ENCODE peak calls at places on chromosomes 4 and X, in five cellular contexts. H is HEK293T; X is activated CD4-positive, alpha-beta T cell treated with anti-CD3 and anti-CD28 coated beads for 24 hours; P is fibroblast of pulmonary artery; E is cardiac septum. W is an unnamed sample.

GRCh38 chr4:5895287-5895686 is 2.4 kb upstream of the CRMP1 start:
- DNase-seq in H (no peak), X (no peak), P (peak), E (no peak), W (no peak)

GRCh38 chr4:40953253-40954118 is 203.7 kb downstream of the NSUN7 start:
- DNase-seq in H (no peak), X (no peak), P (no peak), E (no peak), W (no peak)

GRCh38 chr4:73867783-73868182 is 1.4 kb upstream of the CXCL1 start:
- DNase-seq in H (no peak), X (no peak), P (no peak), E (no peak), W (no peak)

GRCh38 chr4:31104596-31104995 is 384.4 kb downstream of the PCDH7 start:
- DNase-seq in H (no peak), X (no peak), P (no peak), E (no peak), W (no peak)

GRCh38 chr4:185112104-185112503 is 31.0 kb upstream of the SLC25A4 start:
- DNase-seq in H (no peak), X (no peak), P (peak), E (no peak), W (no peak)

GRCh38 chr4:48762408-48762807 is 17.7 kb downstream of the FRYL start:
- DNase-seq in H (no peak), X (no peak), P (no peak), E (no peak), W (no peak)

GRCh38 chrX:134682081-134682480 is 23.8 kb upstream of the PLAC1 start:
- DNase-seq in H (no peak), X (no peak), P (no peak), E (no peak), W (no peak)

GRCh38 chrX:119617511-119618164 is 11.4 kb upstream of the NKRF start:
- DNase-seq in H (no peak), X (no peak), P (no peak), E (no peak), W (no peak)

GRCh38 chrX:131907488-131908314 is 115.4 kb upstream of the STK26 start:
- DNase-seq in H (no peak), X (no peak), P (no peak), E (no peak), W (peak)

GRCh38 chrX:36534900-36535299 is 473.3 kb upstream of the FAM47C start:
- DNase-seq in H (no peak), X (no peak), P (no peak), E (no peak), W (no peak)

GRCh38 chr4:44662623-44663006 is 11.2 kb upstream of the YIPF7 start:
- DNase-seq in H (no peak), X (no peak), P (no peak), E (no peak), W (no peak)

GRCh38 chr4:38861791-38862190 is 5.2 kb upstream of the TLR6 start:
- DNase-seq in H (no peak), X (no peak), P (no peak), E (no peak), W (no peak)

GRCh38 chr4:171130126-171130801 is 682.9 kb upstream of the GALNTL6 start:
- DNase-seq in H (no peak), X (no peak), P (no peak), E (no peak), W (no peak)

GRCh38 chrX:20974326-20974725 is 399.9 kb upstream of the CNKSR2 start:
- DNase-seq in H (no peak), X (no peak), P (peak), E (no peak), W (no peak)

GRCh38 chrX:107579956-107580355 is 48.4 kb upstream of the PRPS1 start:
- DNase-seq in H (no peak), X (no peak), P (no peak), E (no peak), W (no peak)

GRCh38 chr4:147509386-147509785 is 28.5 kb downstream of the EDNRA start:
- DNase-seq in H (no peak), X (no peak), P (no peak), E (no peak), W (no peak)

GRCh38 chr4:48334900-48335384 is 6.4 kb upstream of the SLAIN2 start:
- DNase-seq in H (no peak), X (no peak), P (no peak), E (no peak), W (no peak)